ENCODE peak calls at places on chromosomes 1 and 21, in seven cellular contexts. G, W, U, F, I, A and L are unnamed samples.

GRCh38 chr21:46352913-46353312 is 29.0 kb downstream of the PCNT start:
- DNase-seq in W (no peak), U (no peak), F (no peak), G (no peak), I (no peak), A (no peak), L (no peak)

GRCh38 chr1:118253310-118253903 is 68.4 kb upstream of the SPAG17 start:
- DNase-seq in I (no peak), G (no peak), U (no peak), F (no peak), A (no peak), W (no peak), L (no peak)

GRCh38 chr1:55441474-55441873 is 226.3 kb upstream of the USP24 start:
- DNase-seq in I (no peak), U (no peak), F (no peak), G (no peak), W (no peak), A (no peak), L (no peak)

GRCh38 chr1:162390396-162391185 is 9.1 kb downstream of the C1orf226 start:
- DNase-seq in A (no peak), I (no peak), U (no peak), F (no peak), G (no peak), W (no peak), L (no peak)

GRCh38 chr1:84078108-84078823 is 65.8 kb upstream of the PRKACB start:
- DNase-seq in F (peak; percentile 42), U (no peak), W (no peak), G (peak; percentile 26), I (peak; percentile 46), A (no peak), L (peak; percentile 78)

GRCh38 chr1:151728151-151728711 is 6.9 kb downstream of the RIIAD1 start:
- DNase-seq in W (no peak), A (peak; percentile 30), F (no peak), G (no peak), U (peak; percentile 63), I (no peak), L (no peak)

GRCh38 chr1:167229719-167230385 is 9.2 kb downstream of the POU2F1 start:
- DNase-seq in I (no peak), G (no peak), F (peak; percentile 50), W (no peak), A (no peak), U (no peak), L (no peak)

GRCh38 chr1:48924099-48924498 is 147.4 kb upstream of the BEND5 start:
- DNase-seq in G (no peak), I (no peak), W (no peak), F (no peak), A (no peak), U (no peak), L (no peak)

GRCh38 chr1:227358079-227358358 is 39.7 kb upstream of the CDC42BPA start:
- DNase-seq in W (no peak), U (no peak), A (no peak), G (no peak), F (no peak), I (no peak), L (no peak)

GRCh38 chr1:213934642-213935041 is 53.1 kb upstream of the PROX1 start:
- DNase-seq in G (peak; percentile 14), I (no peak), F (no peak), A (no peak), W (no peak), U (no peak), L (no peak)

GRCh38 chr1:213681788-213682340 is 305.9 kb upstream of the PROX1 start:
- DNase-seq in F (no peak), G (no peak), I (no peak), U (no peak), W (no peak), A (no peak), L (no peak)

GRCh38 chr21:32947736-32948135 is 78.0 kb upstream of the OLIG2 start:
- DNase-seq in I (no peak), A (no peak), F (no peak), U (no peak), W (no peak), G (no peak), L (no peak)

GRCh38 chr21:45054927-45055612 is 19.3 kb upstream of the ADARB1 start:
- DNase-seq in A (no peak), F (no peak), I (no peak), G (no peak), U (no peak), W (no peak), L (no peak)

GRCh38 chr1:19363526-19364152 is 51.5 kb downstream of the SLC66A1 start:
- DNase-seq in U (no peak), W (no peak), G (no peak), F (no peak), I (no peak), A (no peak), L (no peak)

GRCh38 chr1:206738370-206739366 is 31.9 kb upstream of the IL19 start:
- DNase-seq in G (peak; percentile 66), F (no peak), I (no peak), W (no peak), A (no peak), U (no peak), L (no peak)

GRCh38 chr1:12441414-12442105 is 176.4 kb downstream of the DHRS3 start:
- DNase-seq in A (no peak), U (no peak), I (no peak), W (no peak), F (no peak), G (no peak), L (no peak)

GRCh38 chr1:194776657-194777056 is 1590.2 kb upstream of the B3GALT2 start:
- DNase-seq in F (no peak), U (no peak), W (no peak), I (no peak), A (no peak), G (no peak), L (no peak)

GRCh38 chr1:43147625-43148319 is 24.3 kb downstream of the EBNA1BP2 start:
- DNase-seq in G (peak; percentile 66), W (peak; percentile 39), I (peak; percentile 39), F (peak; percentile 62), U (no peak), A (peak; percentile 96), L (peak; percentile 36)